ENCODE peak calls at places on chromosomes 12 and 14, in seven cellular contexts. V is neuronal stem cell, X is GM23248, Y is HCT116, Q is endodermal cell, M is IMR-90, P is trophoblast cell. Z is an unnamed sample.

GRCh38 chr14:91963465-91963864 is 16.0 kb upstream of the FBLN5 start:
- DNase-seq in X (peak; percentile 45), M (peak; percentile 25), V (no peak), P (no peak), Q (no peak), Y (no peak), Z (no peak)

GRCh38 chr12:52615208-52615868 is 3.0 kb downstream of the KRT73 start:
- DNase-seq in V (no peak), P (no peak), X (peak; percentile 76), M (peak; percentile 2), Y (no peak), Q (no peak), Z (no peak)

GRCh38 chr14:93019367-93019843 is 96.3 kb downstream of the ITPK1 start:
- DNase-seq in M (no peak), X (no peak), Y (no peak), Q (no peak), V (no peak), P (no peak), Z (no peak)

GRCh38 chr14:67485501-67486095 is 2.9 kb downstream of the TMEM229B start:
- DNase-seq in X (no peak), P (no peak), M (no peak), Q (peak; percentile 73), V (no peak), Y (no peak), Z (no peak)

GRCh38 chr12:127339065-127339464 is 927.9 kb upstream of the TMEM132C start:
- DNase-seq in Q (no peak), P (no peak), Y (no peak), X (no peak), M (no peak), V (no peak), Z (no peak)

GRCh38 chr14:36207500-36207899 is 31.0 kb upstream of the PTCSC3 start:
- DNase-seq in Y (no peak), P (no peak), M (peak; percentile 10), X (peak; percentile 26), Q (no peak), V (no peak), Z (no peak)

GRCh38 chr14:24079521-24080141 is 8.3 kb downstream of the CPNE6 start:
- DNase-seq in Q (peak; percentile 89), V (peak; percentile 60), Y (no peak), X (no peak), P (no peak), M (no peak), Z (no peak)

GRCh38 chr12:109131522-109132050 is 15.2 kb downstream of the ACACB start:
- DNase-seq in V (no peak), Y (no peak), Q (no peak), M (no peak), X (peak; percentile 58), P (no peak), Z (no peak)

GRCh38 chr14:50402965-50403364 is 6.3 kb upstream of the CDKL1 start:
- DNase-seq in P (no peak), M (peak; percentile 56), V (no peak), X (peak; percentile 16), Y (no peak), Q (no peak), Z (no peak)

GRCh38 chr14:99232406-99233214 is 39.4 kb downstream of the BCL11B start:
- DNase-seq in Q (no peak), M (no peak), Y (no peak), P (no peak), X (no peak), V (no peak), Z (no peak)

GRCh38 chr12:30795410-30795659 is 40.6 kb upstream of the CAPRIN2 start:
- DNase-seq in Y (no peak), X (no peak), Q (peak; percentile 97), P (no peak), M (no peak), V (peak; percentile 35), Z (no peak)

GRCh38 chr12:4535871-4536270 is 2.8 kb upstream of the RAD51AP1 start:
- DNase-seq in P (no peak), Y (no peak), Q (no peak), M (no peak), X (no peak), V (no peak), Z (no peak)

GRCh38 chr12:28536088-28536487 is 345.8 kb downstream of the CCDC91 start:
- DNase-seq in V (no peak), Q (no peak), M (peak; percentile 85), P (no peak), Y (no peak), X (peak; percentile 89), Z (no peak)

GRCh38 chr12:65944637-65945036 is 120.4 kb downstream of the HMGA2 start:
- DNase-seq in V (no peak), X (no peak), Y (no peak), M (no peak), P (peak; percentile 11), Q (no peak), Z (no peak)

GRCh38 chr12:85627584-85627983 is 208.6 kb downstream of the RASSF9 start:
- DNase-seq in X (peak; percentile 80), M (peak; percentile 92), P (no peak), V (no peak), Q (no peak), Y (no peak), Z (peak; percentile 67)

GRCh38 chr14:93112891-93113677 is 2.6 kb downstream of the ITPK1 start:
- DNase-seq in P (peak; percentile 87), Q (peak; percentile 93), M (peak; percentile 79), Y (peak; percentile 70), V (peak; percentile 73), X (peak; percentile 89), Z (peak; percentile 74)

GRCh38 chr12:27331299-27331926 is 1.2 kb upstream of the BMAL2 start:
- DNase-seq in Y (peak; percentile 66), V (no peak), M (peak; percentile 98), P (peak; percentile 88), X (peak; percentile 93), Q (no peak), Z (no peak)

GRCh38 chr12:23899434-23899833 is 50.0 kb downstream of the SOX5 start:
- DNase-seq in M (no peak), V (no peak), Y (no peak), P (no peak), Q (no peak), X (no peak), Z (no peak)

GRCh38 chr12:104722541-104723534 is 235.3 kb downstream of the SLC41A2 start:
- DNase-seq in Y (no peak), P (no peak), X (no peak), Q (peak; percentile 84), V (no peak), M (no peak), Z (no peak)

GRCh38 chr14:45199246-45199645 is 53.8 kb downstream of the MIS18BP1 start:
- DNase-seq in X (peak; percentile 85), Y (no peak), V (no peak), P (no peak), Q (no peak), M (peak; percentile 79), Z (no peak)

GRCh38 chr14:69671365-69672050 is 60.1 kb downstream of the SUSD6 start:
- DNase-seq in Y (no peak), P (no peak), Q (peak; percentile 63), X (no peak), V (no peak), M (no peak), Z (no peak)

GRCh38 chr12:7017870-7018349 is 366 bp downstream of the LPCAT3 start:
- DNase-seq in X (no peak), Q (no peak), Y (no peak), V (no peak), M (peak; percentile 8), P (no peak), Z (peak; percentile 6)

GRCh38 chr12:123532808-123533649 is 490 bp downstream of the RILPL1 start:
- DNase-seq in V (peak; percentile 58), Q (peak; percentile 89), M (peak; percentile 24), Y (no peak), X (peak; percentile 74), P (peak; percentile 65), Z (no peak)
- H3K9ac ChIP-seq in V (peak overlapping the region; percentile 99), Q (peak overlapping the region; percentile 44), M (peak overlapping the region; percentile 87), Y (peak overlapping the region; percentile 85), X (peak overlapping the region; percentile 81), P (peak overlapping the region; percentile 42), Z (peak overlapping the region; percentile 68)

GRCh38 chr14:100819453-100819828 is 6.5 kb upstream of the MEG3 start:
- DNase-seq in Y (no peak), M (no peak), V (no peak), P (no peak), Q (no peak), X (no peak), Z (no peak)

GRCh38 chr14:100822007-100822406 is 3.9 kb upstream of the MEG3 start:
- DNase-seq in M (no peak), V (no peak), Q (no peak), P (no peak), Y (no peak), X (no peak), Z (no peak)

GRCh38 chr14:100819829-100820475 is 6.0 kb upstream of the MEG3 start:
- DNase-seq in Q (no peak), Y (no peak), P (no peak), X (no peak), V (no peak), M (no peak), Z (no peak)

GRCh38 chr14:100822921-100823320 is 3.0 kb upstream of the MEG3 start:
- DNase-seq in Q (no peak), Y (no peak), X (no peak), M (peak; percentile 37), P (no peak), V (no peak), Z (no peak)

GRCh38 chr14:100820945-100821344 is 5.0 kb upstream of the MEG3 start:
- DNase-seq in Q (no peak), Y (no peak), V (no peak), P (no peak), M (no peak), X (no peak), Z (no peak)
- H3K9ac ChIP-seq in Q (no peak overlapping the region), Y (no peak overlapping the region), V (no peak overlapping the region), P (no peak overlapping the region), M (no peak overlapping the region), X (no peak overlapping the region), Z (peak overlapping the region; percentile 34)

GRCh38 chr14:61108742-61109141 is 127.7 kb downstream of the SLC38A6 start:
- DNase-seq in Q (no peak), Y (no peak), P (no peak), M (no peak), X (peak; percentile 58), V (no peak), Z (no peak)

GRCh38 chr14:61110683-61111082 is 129.6 kb downstream of the SLC38A6 start:
- DNase-seq in X (no peak), P (no peak), V (no peak), Q (no peak), M (no peak), Y (no peak), Z (no peak)

GRCh38 chr14:61107148-61107641 is 126.2 kb downstream of the SLC38A6 start:
- DNase-seq in M (no peak), P (no peak), Q (no peak), Y (no peak), V (no peak), X (peak; percentile 71), Z (peak; percentile 84)

GRCh38 chr14:61107896-61108295 is 126.9 kb downstream of the SLC38A6 start:
- DNase-seq in P (no peak), Y (no peak), X (no peak), Q (no peak), M (no peak), V (no peak), Z (no peak)

GRCh38 chr14:61109288-61109687 is 128.2 kb downstream of the SLC38A6 start:
- DNase-seq in P (peak; percentile 28), Q (no peak), Y (no peak), V (no peak), X (no peak), M (no peak), Z (no peak)
- H3K9ac ChIP-seq in P (no peak overlapping the region), Q (no peak overlapping the region), Y (no peak overlapping the region), V (no peak overlapping the region), X (no peak overlapping the region), M (no peak overlapping the region), Z (no peak overlapping the region)

GRCh38 chr14:31080060-31080459 is 53.9 kb upstream of the STRN3 start:
- DNase-seq in P (no peak), M (peak; percentile 66), X (no peak), V (no peak), Q (no peak), Y (no peak), Z (no peak)
- H3K9ac ChIP-seq in P (no peak overlapping the region), M (no peak overlapping the region), X (no peak overlapping the region), V (no peak overlapping the region), Q (no peak overlapping the region), Y (no peak overlapping the region), Z (no peak overlapping the region)

Z was measured in SK-N-MC.